ENCODE peak calls at places on chromosomes 3 and 15, in five cellular contexts. X is fibroblast of the aortic adventitia, I is Panc1, Z is body of pancreas, Q is choroid plexus epithelial cell. U is an unnamed sample.

GRCh38 chr3:126911162-126912026 is 71.5 kb upstream of the PLXNA1 start:
- DNase-seq in X (peak), I (peak), Z (peak), Q (peak), U (peak)

GRCh38 chr15:73979636-73980035 is 12.5 kb downstream of the STOML1 start:
- DNase-seq in X (no peak), I (no peak), Z (no peak), Q (no peak), U (no peak)

GRCh38 chr3:171356251-171356650 is 104.0 kb downstream of the TNIK start:
- DNase-seq in X (no peak), I (no peak), Z (no peak), Q (no peak), U (no peak)

GRCh38 chr15:93897377-93897776 is 334.0 kb upstream of the MCTP2 start:
- DNase-seq in X (no peak), I (no peak), Z (no peak), Q (no peak), U (no peak)

GRCh38 chr15:63402498-63403253 is 21.0 kb upstream of the CA12 start:
- DNase-seq in X (peak), I (peak), Z (no peak), Q (peak), U (peak)

GRCh38 chr3:107855710-107856109 is 235.1 kb downstream of the CD47 start:
- DNase-seq in X (peak), I (no peak), Z (peak), Q (peak), U (peak)

GRCh38 chr15:69988541-69989225 is 109.0 kb downstream of the TLE3 start:
- DNase-seq in X (no peak), I (no peak), Z (no peak), Q (no peak), U (no peak)

GRCh38 chr3:105518806-105519418 is 152.2 kb downstream of the ALCAM start:
- DNase-seq in X (peak), I (peak), Z (no peak), Q (peak), U (peak)

GRCh38 chr3:59925946-59926345 is 876.1 kb upstream of the CFAP20DC start:
- DNase-seq in X (no peak), I (no peak), Z (no peak), Q (no peak), U (no peak)

GRCh38 chr15:74330861-74331408 is 36.5 kb downstream of the CYP11A1 start:
- DNase-seq in X (no peak), I (no peak), Z (no peak), Q (no peak), U (no peak)

GRCh38 chr15:69497634-69498033 is 45.0 kb downstream of the RPLP1 start:
- DNase-seq in X (no peak), I (no peak), Z (no peak), Q (no peak), U (no peak)

GRCh38 chr3:54882114-54882833 is 45.6 kb downstream of the LRTM1 start:
- DNase-seq in X (peak), I (no peak), Z (no peak), Q (peak), U (peak)

GRCh38 chr15:99142562-99142961 is 37.7 kb downstream of the SYNM start:
- DNase-seq in X (no peak), I (no peak), Z (no peak), Q (no peak), U (no peak)

GRCh38 chr3:17290894-17291293 is 406.1 kb downstream of the PLCL2 start:
- DNase-seq in X (no peak), I (no peak), Z (no peak), Q (no peak), U (no peak)

GRCh38 chr15:25693321-25694237 is 169.5 kb downstream of the ATP10A start:
- DNase-seq in X (peak), I (no peak), Z (peak), Q (no peak), U (peak)

GRCh38 chr3:41683666-41684350 is 278.1 kb downstream of the ULK4 start:
- DNase-seq in X (no peak), I (no peak), Z (no peak), Q (peak), U (no peak)

GRCh38 chr3:52023101-52023770 is 27.5 kb upstream of the RPL29 start:
- DNase-seq in X (no peak), I (no peak), Z (no peak), Q (no peak), U (no peak)

GRCh38 chr3:39491733-39492350 is 24.4 kb downstream of the MOBP start:
- DNase-seq in X (no peak), I (no peak), Z (no peak), Q (no peak), U (no peak)

GRCh38 chr15:66515901-66516322 is 10.8 kb downstream of the ZWILCH start:
- DNase-seq in X (peak), I (no peak), Z (no peak), Q (peak), U (peak)

GRCh38 chr3:29868702-29869101 is 587.8 kb downstream of the RBMS3 start:
- DNase-seq in X (no peak), I (no peak), Z (no peak), Q (no peak), U (no peak)

GRCh38 chr3:115217678-115218451 is 70.8 kb upstream of the ZBTB20 start:
- DNase-seq in X (peak), I (peak), Z (peak), Q (peak), U (peak)

GRCh38 chr3:150936693-150937092 is 31.5 kb upstream of the MINDY4B start:
- DNase-seq in X (no peak), I (no peak), Z (no peak), Q (no peak), U (no peak)

GRCh38 chr3:31653464-31653863 is 120.7 kb downstream of the STT3B start:
- DNase-seq in X (no peak), I (no peak), Z (no peak), Q (no peak), U (no peak)

GRCh38 chr3:105260385-105260784 is 106.3 kb upstream of the ALCAM start:
- DNase-seq in X (no peak), I (no peak), Z (no peak), Q (no peak), U (no peak)

GRCh38 chr3:79012946-79013362 is 754.8 kb downstream of the ROBO1 start:
- DNase-seq in X (no peak), I (no peak), Z (no peak), Q (no peak), U (no peak)

GRCh38 chr3:79016587-79017380 is 751.0 kb downstream of the ROBO1 start:
- DNase-seq in X (no peak), I (no peak), Z (no peak), Q (peak), U (peak)

GRCh38 chr3:79011821-79012529 is 755.8 kb downstream of the ROBO1 start:
- DNase-seq in X (no peak), I (no peak), Z (no peak), Q (no peak), U (no peak)

GRCh38 chr3:79015854-79016253 is 751.9 kb downstream of the ROBO1 start:
- DNase-seq in X (no peak), I (no peak), Z (no peak), Q (no peak), U (no peak)

GRCh38 chr3:79012530-79012913 is 755.3 kb downstream of the ROBO1 start:
- DNase-seq in X (no peak), I (no peak), Z (no peak), Q (peak), U (no peak)
- H3K4me3 ChIP-seq in X (no peak), I (no peak), Z (no peak), Q (no peak), U (no peak)

GRCh38 chr3:46708401-46709146 is 7.4 kb downstream of the TMIE start:
- DNase-seq in X (no peak), I (no peak), Z (peak), Q (no peak), U (no peak)

GRCh38 chr3:46707601-46708011 is 6.4 kb downstream of the TMIE start:
- DNase-seq in X (no peak), I (no peak), Z (peak), Q (no peak), U (no peak)

GRCh38 chr3:46705022-46705530 is 3.9 kb downstream of the TMIE start:
- DNase-seq in X (peak), I (peak), Z (peak), Q (peak), U (peak)

GRCh38 chr3:46706771-46707582 is 5.8 kb downstream of the TMIE start:
- DNase-seq in X (no peak), I (no peak), Z (peak), Q (no peak), U (no peak)

GRCh38 chr3:46705751-46706572 is 4.8 kb downstream of the TMIE start:
- DNase-seq in X (peak), I (no peak), Z (peak), Q (peak), U (peak)
- TF ChIP-seq CTCF in X (no peak), I (no peak), Z (no peak), Q (peak), U (no peak)

DNA sequence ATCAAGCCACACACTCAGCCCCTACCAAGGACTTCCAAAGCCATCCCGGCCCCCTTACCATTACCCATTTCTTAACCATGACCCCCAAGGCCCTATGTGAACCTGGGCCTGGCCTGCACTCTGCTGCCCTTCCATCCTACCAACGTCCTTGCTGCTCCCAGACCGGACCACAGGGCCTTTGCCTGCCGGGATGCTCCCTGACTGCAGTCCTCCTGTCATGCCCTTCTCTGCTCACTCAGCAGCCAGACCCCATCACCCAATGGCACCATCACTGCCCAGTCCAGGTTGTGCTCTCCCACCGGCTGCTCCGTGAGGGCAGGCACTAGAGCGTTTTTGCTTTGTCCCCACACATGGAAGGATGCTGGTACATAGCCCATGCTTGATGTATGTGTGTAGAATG is 73.7 kb downstream of the OCA2 start:
- DNase-seq in X (no peak), I (no peak), Z (no peak), Q (no peak), U (no peak)
- H3K4me3 ChIP-seq in X (no peak), I (no peak), Z (no peak), Q (no peak), U (no peak)

GRCh38 chr3:23372296-23372695 is 169.2 kb downstream of the UBE2E2 start:
- DNase-seq in X (no peak), I (no peak), Z (no peak), Q (peak), U (peak)

GRCh38 chr3:23365066-23365465 is 161.9 kb downstream of the UBE2E2 start:
- DNase-seq in X (no peak), I (no peak), Z (no peak), Q (no peak), U (no peak)

DNA sequence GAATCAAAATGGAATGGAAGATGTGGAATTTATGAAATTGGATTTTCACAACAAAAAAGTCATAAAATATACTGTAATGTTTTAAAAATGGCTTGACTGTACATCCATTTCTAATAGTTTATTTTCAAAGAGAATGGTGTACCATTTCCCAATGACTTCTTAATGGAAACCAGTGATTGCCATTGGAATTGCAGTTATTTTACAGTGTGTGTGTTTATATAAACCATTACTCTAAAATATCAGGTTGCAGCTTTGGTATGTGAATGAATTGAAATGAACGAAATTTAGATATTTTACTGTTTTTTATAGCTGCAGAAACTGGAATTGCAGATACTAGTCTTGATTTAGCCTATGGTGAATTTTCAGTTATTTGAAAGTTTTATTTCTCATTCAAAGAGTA is 165.6 kb downstream of the UBE2E2 start:
- DNase-seq in X (no peak), I (no peak), Z (no peak), Q (peak), U (no peak)
- TF ChIP-seq CTCF in X (no peak), I (no peak), Z (no peak), Q (no peak), U (no peak)

DNA sequence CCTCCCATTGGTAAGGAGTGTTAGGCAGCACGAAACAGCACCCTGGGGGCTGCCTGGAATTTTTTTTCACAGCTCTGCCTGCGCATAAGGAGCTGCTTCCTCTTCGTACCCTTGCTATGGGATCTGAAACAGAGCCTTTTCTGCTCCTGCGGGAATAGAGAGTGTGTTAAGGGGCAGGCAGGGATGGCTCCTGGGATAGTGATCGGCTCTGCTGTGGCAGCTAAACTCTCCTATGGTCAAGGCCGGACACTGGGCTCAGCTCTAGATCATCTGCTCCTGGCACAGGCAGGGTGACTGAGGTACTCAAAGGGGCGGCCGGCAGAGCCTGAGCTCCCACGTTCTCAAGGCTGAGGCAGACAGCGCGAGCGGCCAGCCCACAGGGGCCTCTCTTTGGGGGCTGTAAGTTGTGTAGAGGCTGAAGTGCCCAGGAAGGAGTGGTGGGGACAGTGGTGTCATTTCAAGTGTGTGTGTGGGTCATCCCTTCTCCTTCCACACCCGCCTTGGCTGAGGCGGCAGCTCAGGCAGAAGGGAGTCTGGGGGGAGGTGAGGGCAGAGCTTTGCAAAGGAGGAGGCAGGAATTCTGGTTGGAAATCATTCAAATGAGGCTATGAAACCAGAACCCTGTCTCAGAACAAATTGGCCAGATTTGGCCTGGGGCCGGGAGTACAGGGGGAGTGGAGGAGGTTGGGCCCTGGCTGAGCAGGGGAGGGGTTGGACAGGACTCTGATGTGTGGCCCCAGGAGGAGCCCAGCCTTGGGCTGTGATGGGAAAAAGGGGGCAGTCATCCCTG is 31.0 kb downstream of the EPHB3 start:
- DNase-seq in X (peak), I (no peak), Z (no peak), Q (no peak), U (peak)
- H3K4me3 ChIP-seq in X (no peak), I (no peak), Z (no peak), Q (no peak), U (no peak)

GRCh38 chr15:42136513-42136912 is 19.9 kb downstream of the PLA2G4F start:
- DNase-seq in X (no peak), I (no peak), Z (no peak), Q (no peak), U (no peak)

GRCh38 chr15:42134617-42135243 is 21.7 kb downstream of the PLA2G4F start:
- DNase-seq in X (no peak), I (no peak), Z (no peak), Q (no peak), U (no peak)

GRCh38 chr15:42133356-42133755 is 23.1 kb downstream of the PLA2G4F start:
- DNase-seq in X (no peak), I (no peak), Z (no peak), Q (no peak), U (no peak)

GRCh38 chr15:42131826-42132806 is 24.3 kb downstream of the PLA2G4F start:
- DNase-seq in X (no peak), I (no peak), Z (peak), Q (peak), U (no peak)

GRCh38 chr15:42133892-42134502 is 22.4 kb downstream of the PLA2G4F start:
- DNase-seq in X (peak), I (peak), Z (peak), Q (peak), U (peak)
- TF ChIP-seq CTCF in X (peak), I (peak), Z (peak), Q (peak), U (peak)

GRCh38 chr3:96330795-96331194 is 483.6 kb upstream of the EPHA6 start:
- DNase-seq in X (no peak), I (no peak), Z (no peak), Q (no peak), U (no peak)

GRCh38 chr3:96334779-96335178 is 479.6 kb upstream of the EPHA6 start:
- DNase-seq in X (no peak), I (no peak), Z (no peak), Q (no peak), U (no peak)

GRCh38 chr3:96331341-96331740 is 483.1 kb upstream of the EPHA6 start:
- DNase-seq in X (no peak), I (no peak), Z (no peak), Q (no peak), U (no peak)
- H3K4me3 ChIP-seq in X (no peak), I (no peak), Z (no peak), Q (no peak), U (no peak)